ENCODE peak calls at places on chromosomes 5 and 9, in eight cellular contexts. L is CD14-positive monocyte; P is HFF-Myc; W is colonic mucosa; R is stimulated activated naive CD8-positive, alpha-beta T cell treated with anti-CD3 and anti-CD28 coated beads, Interleukin-15, amount 100 ng/mL, for 72 hours; O is BE2C; G is Right ventricle myocardium inferior; F is iPS DF 19.7. X is an unnamed sample.
A peak's percentile ranks its signal among the peaks of the same experiment; 100 is the strongest.

GRCh38 chr5:165781703-165782102 is 2276.3 kb downstream of the MAT2B start:
- DNase-seq in W (no peak), O (no peak), G (no peak), L (no peak), F (no peak), P (no peak), R (no peak), X (no peak)

GRCh38 chr9:128481561-128481960 is 23.0 kb upstream of the GLE1 start:
- DNase-seq in G (no peak), F (no peak), L (no peak), O (no peak), P (no peak), R (no peak), W (no peak), X (no peak)

GRCh38 chr9:90807006-90807405 is 5.4 kb downstream of the SYK start:
- DNase-seq in P (no peak), L (no peak), R (no peak), F (no peak), G (no peak), O (no peak), W (no peak), X (no peak)

GRCh38 chr5:139836469-139837208 is 41.0 kb downstream of the PSD2 start:
- DNase-seq in O (no peak), L (peak; percentile 27), R (no peak), G (no peak), P (no peak), W (no peak), F (no peak), X (no peak)

GRCh38 chr9:88991066-88992030 is at the start of gene S1PR3:
- DNase-seq in G (peak; percentile 76), L (peak; percentile 60), F (no peak), W (no peak), O (peak; percentile 60), P (no peak), R (peak; percentile 22), X (peak; percentile 61)

GRCh38 chr5:32090026-32090754 is 83.9 kb downstream of the GOLPH3 start:
- DNase-seq in F (no peak), P (no peak), W (no peak), R (no peak), L (no peak), O (no peak), G (no peak), X (no peak)

GRCh38 chr9:93574900-93575705 is 1.3 kb upstream of the PHF2 start:
- DNase-seq in W (no peak), O (no peak), F (no peak), R (no peak), L (no peak), G (no peak), P (no peak), X (no peak)

GRCh38 chr5:90898330-90899013 is 339.9 kb downstream of the ADGRV1 start:
- DNase-seq in O (no peak), G (no peak), W (no peak), R (no peak), P (no peak), L (no peak), F (no peak), X (no peak)

GRCh38 chr5:147072591-147072990 is 162.2 kb upstream of the STK32A start:
- DNase-seq in F (no peak), O (no peak), G (no peak), R (no peak), L (no peak), W (no peak), P (no peak), X (no peak)

GRCh38 chr9:16726718-16727451 is 143.6 kb downstream of the BNC2 start:
- DNase-seq in O (peak; percentile 76), F (no peak), R (peak; percentile 8), W (peak; percentile 50), P (no peak), L (no peak), G (peak; percentile 88), X (peak; percentile 12)

GRCh38 chr5:83474986-83475385 is 3.4 kb downstream of the VCAN start:
- DNase-seq in F (no peak), G (no peak), R (no peak), O (no peak), L (no peak), P (no peak), W (no peak), X (no peak)

GRCh38 chr5:180343846-180344327 is 9.2 kb downstream of the GFPT2 start:
- DNase-seq in W (peak; percentile 43), F (no peak), P (no peak), G (peak; percentile 42), R (no peak), L (no peak), O (no peak), X (no peak)

GRCh38 chr9:91207481-91207888 is 154.2 kb downstream of the AUH start:
- DNase-seq in P (no peak), L (no peak), R (peak; percentile 27), F (no peak), O (no peak), W (no peak), G (no peak), X (no peak)

GRCh38 chr9:122053951-122054350 is 39.2 kb downstream of the TTLL11 start:
- DNase-seq in P (no peak), G (no peak), O (no peak), R (no peak), F (no peak), L (no peak), W (no peak), X (no peak)

GRCh38 chr5:78799254-78800017 is 150.9 kb upstream of the LHFPL2 start:
- DNase-seq in L (no peak), W (no peak), G (no peak), P (no peak), O (no peak), R (no peak), F (no peak), X (no peak)

GRCh38 chr5:66452109-66452508 is 144.1 kb upstream of the MAST4 start:
- DNase-seq in R (no peak), G (no peak), W (no peak), L (no peak), F (no peak), O (no peak), P (no peak), X (no peak)

GRCh38 chr9:131233989-131234388 is 42.3 kb downstream of the FAM78A start:
- DNase-seq in P (no peak), O (no peak), L (no peak), W (no peak), G (no peak), R (no peak), F (no peak), X (no peak)

GRCh38 chr9:8859416-8859815 is 1059.8 kb upstream of the DMAC1 start:
- DNase-seq in F (no peak), R (no peak), L (no peak), O (no peak), P (no peak), W (no peak), G (no peak), X (no peak)

GRCh38 chr5:131214828-131215227 is 44.1 kb downstream of the LYRM7 start:
- DNase-seq in F (no peak), L (no peak), W (no peak), P (no peak), G (no peak), R (no peak), O (no peak), X (no peak)

GRCh38 chr5:36688722-36689121 is 82.3 kb downstream of the SLC1A3 start:
- DNase-seq in L (no peak), W (no peak), P (no peak), G (no peak), O (no peak), R (no peak), F (no peak), X (no peak)

GRCh38 chr5:84863020-84863419 is 478.3 kb upstream of the EDIL3 start:
- DNase-seq in L (no peak), P (no peak), F (no peak), R (no peak), G (no peak), W (no peak), O (no peak), X (no peak)

GRCh38 chr9:131546336-131547084 is 1.2 kb downstream of the PRRT1B start:
- DNase-seq in F (no peak), L (no peak), R (no peak), G (no peak), O (peak; percentile 58), W (peak; percentile 35), P (no peak), X (no peak)

GRCh38 chr5:172452398-172453205 is 1.7 kb downstream of the SH3PXD2B start:
- DNase-seq in G (no peak), W (no peak), F (no peak), O (no peak), L (no peak), P (no peak), R (no peak), X (no peak)

GRCh38 chr5:31470608-31471007 is 61.3 kb downstream of the DROSHA start:
- DNase-seq in W (no peak), F (no peak), G (peak; percentile 74), O (peak; percentile 29), P (peak; percentile 42), L (no peak), R (no peak), X (no peak)

GRCh38 chr9:120308495-120308894 is 271.5 kb downstream of the CDK5RAP2 start:
- DNase-seq in G (no peak), L (no peak), P (no peak), F (no peak), R (no peak), W (no peak), O (no peak), X (no peak)

GRCh38 chr9:111866976-111867375 is 29.6 kb upstream of the UGCG start:
- DNase-seq in P (peak; percentile 42), R (no peak), W (no peak), L (no peak), O (no peak), G (no peak), F (no peak), X (no peak)

GRCh38 chr9:124438091-124438490 is 12.2 kb upstream of the ADGRD2 start:
- DNase-seq in R (no peak), O (no peak), G (no peak), L (no peak), W (no peak), P (no peak), F (no peak), X (no peak)

GRCh38 chr9:97853844-97854695 is 1.0 kb downstream of the FOXE1 start:
- DNase-seq in O (no peak), L (peak; percentile 69), F (no peak), R (peak; percentile 79), G (peak; percentile 82), W (no peak), P (no peak), X (peak; percentile 71)

GRCh38 chr5:7330141-7330712 is 65.7 kb upstream of the ADCY2 start:
- DNase-seq in P (no peak), F (no peak), W (no peak), R (no peak), G (no peak), O (no peak), L (no peak), X (no peak)

GRCh38 chr9:82560457-82560904 is 502.5 kb downstream of the RASEF start:
- DNase-seq in G (no peak), R (no peak), F (no peak), W (peak; percentile 32), O (no peak), L (no peak), P (no peak), X (no peak)

GRCh38 chr9:84819446-84819845 is 149.9 kb downstream of the NTRK2 start:
- DNase-seq in W (no peak), P (no peak), R (no peak), L (no peak), O (no peak), G (no peak), F (peak; percentile 12), X (no peak)

GRCh38 chr5:1523480-1523792 is 324 bp downstream of the LPCAT1 start:
- DNase-seq in L (no peak), G (peak; percentile 76), P (no peak), W (no peak), O (no peak), R (no peak), F (no peak), X (no peak)

GRCh38 chr5:72109625-72110024 is 2.4 kb downstream of the MAP1B start:
- DNase-seq in F (no peak), L (no peak), W (no peak), P (no peak), R (no peak), O (peak; percentile 65), G (no peak), X (no peak)

GRCh38 chr5:94218374-94218773 is 400.0 kb downstream of the KIAA0825 start:
- DNase-seq in W (no peak), R (no peak), L (no peak), G (no peak), P (no peak), F (no peak), O (no peak), X (no peak)